ENCODE peak calls at places on chromosomes 6 and 20, in five cellular contexts. D is adrenal gland, C is fibroblast of the aortic adventitia, Y is lower lobe of right lung, S is HEK293T. R is an unnamed sample.

GRCh38 chr6:11497881-11498280 is 39.7 kb upstream of the TMEM170B start:
- DNase-seq in D (no peak), C (no peak), Y (no peak), S (no peak), R (no peak)

GRCh38 chr6:133341607-133342158 is 100.5 kb downstream of the EYA4 start:
- DNase-seq in D (no peak), C (peak), Y (no peak), S (peak), R (no peak)

GRCh38 chr6:149846321-149846720 is 17.8 kb downstream of the LRP11 start:
- DNase-seq in D (peak), C (peak), Y (peak), S (no peak), R (no peak)

GRCh38 chr6:148223424-148223842 is 119.2 kb upstream of the SASH1 start:
- DNase-seq in D (no peak), C (peak), Y (no peak), S (no peak), R (no peak)

GRCh38 chr20:50729925-50730764 is 1.2 kb upstream of the PARD6B start:
- DNase-seq in D (peak), C (peak), Y (no peak), S (no peak), R (no peak)

GRCh38 chr6:12718025-12718424 is 1.5 kb downstream of the PHACTR1 start:
- DNase-seq in D (no peak), C (no peak), Y (no peak), S (no peak), R (no peak)

GRCh38 chr20:52083627-52084232 is 107.8 kb downstream of the ZFP64 start:
- DNase-seq in D (peak), C (peak), Y (no peak), S (peak), R (peak)

GRCh38 chr20:1484438-1485120 is 6.6 kb downstream of the SIRPB2 start:
- DNase-seq in D (no peak), C (no peak), Y (no peak), S (no peak), R (no peak)

GRCh38 chr6:156154896-156155295 is 622.3 kb upstream of the ARID1B start:
- DNase-seq in D (no peak), C (peak), Y (no peak), S (no peak), R (no peak)

GRCh38 chr6:119318176-119318575 is 31.4 kb downstream of the MAN1A1 start:
- DNase-seq in D (no peak), C (no peak), Y (no peak), S (no peak), R (no peak)

GRCh38 chr6:18497006-18497405 is 109.9 kb downstream of the RNF144B start:
- DNase-seq in D (no peak), C (no peak), Y (no peak), S (no peak), R (no peak)